ENCODE peak calls at places on chromosomes 1 and 21, in nine cellular contexts. S is GM23338, V is HAP-1, Q is GM23248, F is aorta, I is Peyer's patch, R is A549, X is upper lobe of right lung, O is K562. P is an unnamed sample.

GRCh38 chr1:245710961-245711903 is 556.4 kb downstream of the KIF26B start:
- DNase-seq in X (no peak), I (no peak), O (peak), Q (no peak), F (no peak), S (peak), R (no peak), V (no peak), P (no peak)

GRCh38 chr1:169925505-169926482 is 32.1 kb upstream of the SCYL3 start:
- DNase-seq in F (no peak), V (no peak), O (no peak), I (no peak), Q (no peak), S (peak), X (no peak), R (no peak), P (peak)

GRCh38 chr1:9589144-9589718 is 520 bp downstream of the TMEM201 start:
- DNase-seq in F (peak), R (no peak), Q (peak), X (peak), O (peak), I (peak), V (no peak), S (no peak), P (no peak)

GRCh38 chr1:16153999-16154673 is 1.7 kb downstream of the EPHA2 start:
- DNase-seq in X (no peak), O (no peak), Q (no peak), F (no peak), R (no peak), I (no peak), V (no peak), S (no peak), P (no peak)

GRCh38 chr1:162055062-162055461 is 14.4 kb upstream of the NOS1AP start:
- DNase-seq in Q (peak), I (no peak), V (no peak), S (no peak), F (no peak), X (no peak), O (no peak), R (peak), P (no peak)

GRCh38 chr1:96313216-96313615 is 408.4 kb upstream of the PTBP2 start:
- DNase-seq in I (no peak), R (no peak), X (no peak), V (no peak), F (no peak), S (no peak), Q (peak), O (no peak), P (no peak)

GRCh38 chr1:169163059-169163458 is 56.6 kb downstream of the ATP1B1 start:
- DNase-seq in R (no peak), X (no peak), V (no peak), S (no peak), O (no peak), F (no peak), I (no peak), Q (no peak), P (no peak)

GRCh38 chr1:233730809-233731208 is 116.9 kb downstream of the KCNK1 start:
- DNase-seq in O (peak), I (no peak), R (no peak), S (peak), V (peak), Q (no peak), X (no peak), F (no peak), P (no peak)

GRCh38 chr1:54350360-54350759 is 55.8 kb downstream of the SSBP3 start:
- DNase-seq in S (no peak), I (no peak), R (no peak), X (no peak), V (peak), F (no peak), Q (no peak), O (no peak), P (no peak)

GRCh38 chr1:162389971-162390370 is 8.4 kb downstream of the C1orf226 start:
- DNase-seq in F (no peak), S (no peak), I (no peak), Q (no peak), R (no peak), O (peak), V (no peak), X (no peak), P (no peak)

GRCh38 chr1:116972676-116973035 is 28.9 kb upstream of the CD101 start:
- DNase-seq in I (no peak), S (no peak), V (no peak), F (no peak), O (no peak), Q (no peak), X (no peak), R (no peak), P (no peak)

GRCh38 chr1:243851129-243851756 is 1.2 kb upstream of the AKT3 start:
- DNase-seq in R (peak), Q (no peak), S (no peak), F (no peak), V (peak), O (no peak), X (no peak), I (no peak), P (no peak)

GRCh38 chr1:68384872-68385390 is 64.8 kb downstream of the RPE65 start:
- DNase-seq in X (no peak), Q (peak), O (no peak), S (no peak), V (no peak), F (no peak), R (no peak), I (no peak), P (no peak)

GRCh38 chr21:33067457-33067856 is 2.5 kb upstream of the OLIG1 start:
- DNase-seq in X (no peak), I (no peak), R (no peak), Q (no peak), F (no peak), V (no peak), S (no peak), O (no peak), P (peak)

GRCh38 chr21:45449658-45450502 is 44.9 kb downstream of the COL18A1 start:
- DNase-seq in V (no peak), S (no peak), Q (no peak), I (no peak), F (peak), X (no peak), O (no peak), R (no peak), P (no peak)

GRCh38 chr21:38434913-38435533 is 63.3 kb downstream of the ERG start:
- DNase-seq in R (peak), F (no peak), I (no peak), Q (peak), V (no peak), X (no peak), O (no peak), S (no peak), P (no peak)

GRCh38 chr1:15541231-15541792 is 14.7 kb downstream of the DNAJC16 start:
- DNase-seq in Q (no peak), O (no peak), R (no peak), V (no peak), X (no peak), I (no peak), F (no peak), S (no peak), P (no peak)

GRCh38 chr1:181936768-181937581 is 124.5 kb downstream of the ZNF648 start:
- DNase-seq in S (peak), Q (peak), R (peak), F (no peak), X (peak), I (peak), V (peak), O (peak), P (peak)

GRCh38 chr1:201614262-201615015 is 75.5 kb downstream of the NAV1 start:
- DNase-seq in I (no peak), O (peak), Q (peak), S (peak), R (no peak), V (no peak), F (peak), X (peak), P (no peak)

GRCh38 chr1:1063261-1063944 is 10.7 kb downstream of the RNF223 start:
- DNase-seq in Q (no peak), V (no peak), O (no peak), X (no peak), R (no peak), F (no peak), S (no peak), I (no peak), P (no peak)

GRCh38 chr21:17818158-17819113 is 720 bp downstream of the C21orf91 start:
- DNase-seq in I (peak), F (peak), X (peak), Q (peak), O (no peak), R (peak), V (peak), S (peak), P (peak)

GRCh38 chr1:10663668-10664035 is 132.8 kb downstream of the CASZ1 start:
- DNase-seq in X (no peak), O (no peak), V (no peak), S (peak), I (no peak), R (no peak), Q (peak), F (peak), P (no peak)

GRCh38 chr1:30321996-30322858 is 401.2 kb downstream of the MATN1 start:
- DNase-seq in S (no peak), V (no peak), X (no peak), R (no peak), O (no peak), F (peak), Q (no peak), I (no peak), P (no peak)

GRCh38 chr21:27561116-27561515 is 594.2 kb upstream of the ADAMTS5 start:
- DNase-seq in I (no peak), X (peak), F (no peak), S (no peak), O (no peak), Q (no peak), R (no peak), V (no peak), P (no peak)

GRCh38 chr1:205458777-205459566 is 3.1 kb upstream of the BLACAT1 start:
- DNase-seq in R (no peak), X (peak), O (peak), F (no peak), I (no peak), S (peak), V (peak), Q (peak), P (peak)

GRCh38 chr1:245605480-245606156 is 450.8 kb downstream of the KIF26B start:
- DNase-seq in O (no peak), Q (peak), F (no peak), R (no peak), X (no peak), I (no peak), S (no peak), V (no peak), P (no peak)

GRCh38 chr1:30746212-30747027 is 11.2 kb downstream of the LAPTM5 start:
- DNase-seq in R (no peak), Q (no peak), V (no peak), I (no peak), S (no peak), F (no peak), O (no peak), X (no peak), P (no peak)

GRCh38 chr1:154589780-154590179 is 18.2 kb downstream of the ADAR start:
- DNase-seq in F (no peak), R (no peak), Q (peak), X (no peak), V (no peak), O (no peak), S (no peak), I (no peak), P (no peak)

GRCh38 chr1:95086949-95087533 is 14.3 kb upstream of the ALG14 start:
- DNase-seq in I (no peak), O (peak), R (peak), F (no peak), X (no peak), V (no peak), Q (peak), S (peak), P (no peak)

GRCh38 chr1:53509775-53510174 is 50.6 kb downstream of the DMRTB1 start:
- DNase-seq in Q (no peak), F (no peak), O (no peak), R (no peak), S (no peak), I (no peak), V (no peak), X (no peak), P (no peak)

GRCh38 chr1:244289976-244290375 is 161.7 kb downstream of the ADSS2 start:
- DNase-seq in O (no peak), X (no peak), I (no peak), V (no peak), F (no peak), R (no peak), S (no peak), Q (no peak), P (no peak)

GRCh38 chr1:31934706-31935629 is 3.2 kb downstream of the PTP4A2 start:
- DNase-seq in O (peak), Q (peak), X (no peak), F (no peak), I (no peak), V (peak), S (no peak), R (no peak), P (peak)

GRCh38 chr1:93148001-93148400 is 32.2 kb downstream of the TMED5 start:
- DNase-seq in I (no peak), O (no peak), Q (peak), S (no peak), R (no peak), X (no peak), V (no peak), F (no peak), P (no peak)

GRCh38 chr1:185969524-185969991 is 235.4 kb downstream of the HMCN1 start:
- DNase-seq in R (no peak), X (no peak), Q (peak), O (no peak), V (no peak), F (no peak), I (no peak), S (peak), P (no peak)

GRCh38 chr1:216750031-216750627 is 26.9 kb upstream of the ESRRG start:
- DNase-seq in V (peak), S (peak), R (no peak), Q (peak), F (no peak), I (no peak), O (no peak), X (no peak), P (peak)

GRCh38 chr21:45290948-45291612 is 3.4 kb upstream of the POFUT2 start:
- DNase-seq in I (peak), X (no peak), F (no peak), O (no peak), S (no peak), R (no peak), V (no peak), Q (peak), P (no peak)

GRCh38 chr1:183732251-183732650 is 72.7 kb upstream of the RGL1 start:
- DNase-seq in F (no peak), Q (no peak), O (no peak), I (no peak), R (no peak), X (no peak), S (no peak), V (no peak), P (no peak)

DNA sequence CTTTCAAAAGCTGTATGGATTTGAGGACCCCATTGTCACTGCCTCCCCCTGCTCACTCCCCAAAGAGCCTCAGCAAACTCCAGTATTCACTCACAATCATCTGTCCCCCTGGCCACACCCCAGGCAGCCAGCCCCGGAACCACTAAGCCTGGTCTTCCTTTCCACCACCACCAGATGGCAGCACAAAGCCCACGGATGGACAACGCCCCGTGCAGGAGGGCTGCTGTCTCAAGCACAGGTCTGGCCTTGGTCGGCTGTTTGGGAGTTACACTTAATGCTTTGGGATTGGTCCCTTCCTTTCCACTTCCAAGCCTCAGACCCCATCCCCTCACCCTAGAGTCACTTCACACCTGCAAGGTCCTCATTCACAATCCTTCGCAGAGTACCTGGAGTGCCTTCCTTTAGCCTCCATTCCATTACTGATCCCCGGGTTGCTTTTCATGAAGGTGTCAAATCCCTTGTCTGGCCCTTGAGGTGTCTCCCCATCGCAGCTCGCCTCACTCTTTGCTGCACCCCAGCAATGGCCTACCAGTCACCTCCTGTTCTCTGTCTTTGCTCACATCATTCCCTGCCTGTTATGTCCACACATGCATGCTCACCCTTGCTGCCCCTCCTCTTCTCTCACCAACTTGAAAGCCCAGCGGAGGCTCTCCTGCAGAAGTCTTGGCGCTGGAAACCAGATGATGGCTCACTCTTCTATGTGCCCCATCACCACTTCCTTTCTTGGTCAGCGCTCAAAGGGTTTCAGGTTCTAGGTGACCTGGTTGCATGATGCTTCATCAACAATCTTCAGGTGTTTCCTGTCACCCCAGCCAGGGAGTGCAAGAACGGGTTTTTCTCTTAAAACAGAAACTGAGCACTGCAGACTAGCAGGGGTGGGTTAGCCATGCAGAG is 24.9 kb upstream of the KCNA2 start:
- DNase-seq in X (peak), S (peak), I (peak), Q (peak), R (peak), V (peak), O (peak), F (peak), P (peak)
- H3K4me3 ChIP-seq in X (no peak), S (no peak), I (no peak), Q (no peak), R (no peak), V (no peak), O (no peak), F (no peak), P (peak)

GRCh38 chr21:16457498-16457897 is 727.7 kb downstream of the USP25 start:
- DNase-seq in I (no peak), R (no peak), S (no peak), O (no peak), Q (no peak), X (no peak), F (no peak), V (no peak), P (no peak)

GRCh38 chr21:16454371-16454770 is 724.6 kb downstream of the USP25 start:
- DNase-seq in X (no peak), V (peak), O (no peak), S (peak), Q (peak), R (no peak), F (no peak), I (no peak), P (no peak)

GRCh38 chr21:16460936-16461335 is 731.2 kb downstream of the USP25 start:
- DNase-seq in V (no peak), S (peak), O (no peak), F (no peak), I (no peak), Q (no peak), X (no peak), R (no peak), P (peak)

GRCh38 chr21:16455526-16455925 is 725.7 kb downstream of the USP25 start:
- DNase-seq in Q (no peak), O (no peak), F (no peak), V (no peak), I (no peak), R (no peak), X (no peak), S (no peak), P (no peak)

DNA sequence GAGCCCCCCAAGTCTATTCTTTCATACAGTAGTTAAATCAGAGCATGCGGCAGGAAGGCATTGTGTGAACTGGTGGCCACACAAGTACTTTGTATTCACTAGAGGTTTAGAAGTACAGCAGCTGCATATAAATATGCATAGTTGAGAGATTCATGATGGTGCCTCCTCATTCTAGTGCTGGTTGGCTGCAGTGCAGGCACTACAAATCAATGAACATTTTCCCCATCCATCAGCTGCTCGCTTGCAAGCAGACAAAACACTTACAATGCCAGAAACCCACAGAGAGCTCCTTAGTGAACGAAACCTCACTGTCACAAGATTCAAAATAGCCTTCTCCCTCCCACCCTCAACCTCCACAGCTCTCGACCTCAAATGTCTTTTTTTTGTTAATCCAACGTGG is 726.2 kb downstream of the USP25 start:
- DNase-seq in O (no peak), X (no peak), I (no peak), R (no peak), S (peak), F (no peak), Q (no peak), V (peak), P (no peak)
- H3K4me3 ChIP-seq in O (no peak), X (no peak), I (no peak), R (no peak), S (no peak), F (no peak), Q (no peak), V (no peak), P (no peak)

GRCh38 chr1:152109231-152109997 is 5.8 kb downstream of the TCHH start:
- DNase-seq in Q (peak), O (no peak), V (no peak), I (no peak), S (peak), R (no peak), F (no peak), X (no peak), P (no peak)

GRCh38 chr1:152107289-152107983 is 7.8 kb downstream of the TCHH start:
- DNase-seq in V (no peak), Q (peak), S (peak), I (no peak), F (no peak), O (no peak), X (peak), R (peak), P (no peak)

GRCh38 chr1:152109998-152110294 is 5.3 kb downstream of the TCHH start:
- DNase-seq in X (no peak), R (no peak), I (no peak), V (no peak), F (no peak), O (no peak), S (peak), Q (no peak), P (no peak)

GRCh38 chr1:152108899-152109222 is 6.4 kb downstream of the TCHH start:
- DNase-seq in O (no peak), S (peak), R (no peak), V (no peak), X (no peak), I (no peak), F (no peak), Q (peak), P (no peak)

DNA sequence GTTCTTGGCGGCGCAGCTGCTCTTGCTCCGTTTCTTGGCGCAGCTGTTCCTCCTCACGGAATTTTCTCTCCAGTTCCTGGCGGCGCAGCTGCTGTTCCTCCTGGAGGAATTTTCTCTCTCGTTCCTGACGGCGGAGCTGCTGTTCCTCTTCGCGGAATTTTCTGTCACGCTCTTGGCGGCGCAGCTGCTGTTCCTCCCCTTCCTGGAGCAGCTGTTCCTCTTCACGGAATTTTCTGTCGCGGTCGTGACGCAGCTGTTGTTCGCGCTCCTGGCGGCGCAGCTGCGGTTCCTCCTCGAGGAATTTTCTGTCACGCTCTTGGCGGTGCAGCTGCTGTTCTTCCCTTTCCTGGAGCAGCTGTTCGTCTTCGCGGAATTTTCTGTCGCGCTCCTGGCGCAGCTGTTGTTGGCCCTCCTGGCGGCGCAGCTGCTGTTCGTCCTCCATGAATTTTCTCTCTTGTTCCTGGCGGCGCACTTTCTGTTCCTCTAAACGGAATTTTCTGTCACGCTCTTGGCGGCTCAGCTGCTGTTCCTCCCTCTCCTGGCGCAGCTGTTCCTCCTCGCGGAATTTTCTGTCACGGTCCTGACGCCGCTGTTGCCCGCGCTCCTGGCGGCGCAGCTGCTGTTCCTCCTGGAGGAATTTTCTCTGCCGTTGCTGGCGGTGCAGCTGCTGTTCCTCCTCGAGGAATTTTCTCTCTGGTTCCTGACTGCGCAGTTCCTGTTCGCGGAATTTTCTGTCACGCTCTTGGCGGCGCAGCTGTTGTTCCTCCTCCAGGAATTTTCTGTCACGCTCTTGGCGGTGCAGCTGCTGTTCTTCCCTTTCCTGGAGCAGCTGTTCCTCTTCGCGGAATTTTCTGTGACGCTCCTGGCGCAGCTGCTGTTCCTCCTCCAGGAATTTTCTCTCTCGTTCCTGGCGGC is 7.0 kb downstream of the TCHH start:
- DNase-seq in I (no peak), R (peak), F (no peak), O (no peak), X (peak), S (peak), V (no peak), Q (peak), P (no peak)
- H3K4me3 ChIP-seq in I (no peak), R (peak), F (no peak), O (no peak), X (peak), S (peak), V (no peak), Q (peak), P (no peak)

GRCh38 chr21:41766051-41766882 is 585 bp downstream of the RIPK4 start:
- DNase-seq in V (no peak), I (no peak), Q (peak), O (no peak), S (no peak), X (no peak), F (peak), R (no peak), P (no peak)
- H3K4me3 ChIP-seq in V (peak), I (peak), Q (peak), O (no peak), S (peak), X (peak), F (peak), R (peak), P (peak)